ENCODE peak calls at places on chromosomes 5 and 9, in six cellular contexts. B is Calu3; Z is CD4-positive, alpha-beta T cell; Q is IMR-90; W is endothelial cell; D is mesothelial cell of epicardium. U is an unnamed sample.

GRCh38 chr5:176818391-176819098 is 8.2 kb downstream of the UNC5A start:
- DNase-seq in B (peak; percentile 82), D (no peak), W (no peak), Z (no peak), Q (no peak), U (no peak)

GRCh38 chr9:76766126-76766525 is 1.9 kb downstream of the PCA3 start:
- DNase-seq in B (no peak), Q (no peak), Z (no peak), D (no peak), W (no peak), U (no peak)

GRCh38 chr5:78504726-78505431 is 143.7 kb downstream of the LHFPL2 start:
- DNase-seq in D (peak; percentile 37), Q (peak; percentile 100), Z (no peak), W (no peak), B (peak; percentile 96), U (peak; percentile 27)

GRCh38 chr5:418681-419121 is 24.3 kb upstream of the EXOC3 start:
- DNase-seq in B (no peak), W (no peak), Z (no peak), D (no peak), Q (peak; percentile 61), U (no peak)

GRCh38 chr9:86944974-86945867 is 2.1 kb downstream of the GAS1 start:
- DNase-seq in Q (peak; percentile 39), W (peak; percentile 57), B (no peak), Z (no peak), D (peak; percentile 24), U (no peak)

GRCh38 chr5:103211858-103212500 is 46.6 kb upstream of the MACIR start:
- DNase-seq in W (no peak), Q (no peak), D (no peak), B (no peak), Z (no peak), U (no peak)

GRCh38 chr9:91127653-91128052 is 234.1 kb downstream of the AUH start:
- DNase-seq in D (no peak), B (no peak), Q (peak; percentile 77), W (no peak), Z (no peak), U (no peak)

GRCh38 chr5:150603491-150603890 is 37.0 kb upstream of the SYNPO start:
- DNase-seq in Z (no peak), Q (no peak), W (no peak), B (no peak), D (no peak), U (no peak)

GRCh38 chr5:91277093-91277626 is 106.0 kb downstream of the ARRDC3 start:
- DNase-seq in Z (no peak), D (no peak), Q (no peak), B (no peak), W (no peak), U (no peak)

DNA sequence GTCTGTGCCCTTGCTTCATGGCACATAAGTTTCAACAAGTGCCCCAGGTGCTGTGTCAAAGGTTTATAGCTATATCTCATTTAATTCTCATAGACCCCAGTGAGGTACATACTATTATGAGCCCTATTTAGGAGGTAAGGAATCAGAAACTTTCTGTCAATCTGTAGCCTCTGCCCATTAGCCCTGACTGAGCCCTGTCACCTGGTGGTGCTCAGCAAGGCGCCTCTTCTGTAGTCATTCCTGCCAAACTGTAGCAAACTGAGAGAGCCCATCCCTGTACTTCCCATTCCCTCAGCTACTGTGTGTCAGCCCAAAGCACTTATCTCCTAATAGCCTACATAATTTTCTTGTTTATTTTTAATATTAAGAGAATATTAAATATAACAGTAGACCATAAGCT is 46.5 kb upstream of the FOXI1 start:
- DNase-seq in D (no peak), Z (no peak), Q (no peak), B (no peak), W (no peak), U (no peak)
- TF ChIP-seq CTCF in D (no peak), Z (no peak), Q (no peak), B (no peak), W (no peak), U (no peak)

DNA sequence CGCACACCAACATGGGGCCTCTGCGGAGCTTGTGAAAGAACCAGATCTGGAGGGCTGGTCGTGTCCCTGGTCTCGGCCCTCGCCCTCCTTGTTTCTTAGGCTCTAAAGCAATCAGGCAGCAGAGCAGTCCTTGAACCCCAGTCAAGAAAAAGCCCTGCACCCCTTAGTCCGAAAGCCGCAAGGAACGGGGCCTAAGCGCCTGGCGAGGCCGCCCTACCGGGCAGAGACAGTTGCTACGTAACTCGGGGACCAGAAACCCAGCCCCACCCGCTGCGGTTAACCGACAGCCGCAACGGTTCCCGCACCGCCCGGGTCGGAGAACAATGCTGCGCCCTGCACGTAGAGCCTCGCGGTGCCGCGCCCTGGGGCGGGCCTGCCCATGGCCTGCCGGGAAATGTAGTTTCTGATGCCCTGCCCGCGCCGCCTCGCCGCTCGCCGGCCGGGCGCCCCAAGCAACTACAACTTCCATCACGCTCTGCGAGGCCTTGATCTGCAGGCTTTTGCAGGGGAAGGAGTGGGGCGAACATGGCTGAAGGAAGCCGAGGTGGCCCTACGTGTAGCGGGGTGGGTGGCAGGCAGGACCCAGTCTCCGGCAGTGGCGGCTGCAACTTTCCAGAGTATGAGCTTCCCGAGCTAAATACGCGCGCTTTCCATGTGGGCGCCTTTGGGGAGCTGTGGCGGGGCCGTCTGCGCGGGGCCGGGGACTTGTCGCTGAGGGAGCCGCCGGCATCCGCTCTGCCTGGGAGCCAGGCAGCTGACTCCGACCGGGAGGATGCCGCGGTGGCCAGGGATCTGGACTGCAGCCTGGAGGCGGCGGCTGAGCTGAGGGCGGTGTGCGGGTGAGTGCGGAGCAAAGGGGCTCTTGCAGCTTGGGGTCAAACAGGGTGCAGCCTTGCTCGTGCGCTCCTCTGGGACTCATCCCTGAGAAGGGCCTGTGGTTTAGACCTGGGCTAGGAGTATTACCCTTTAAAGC is at the start of gene SNAPC3:
- DNase-seq in Q (peak; percentile 93), W (peak; percentile 94), Z (peak; percentile 86), B (peak; percentile 90), D (peak; percentile 80), U (peak; percentile 87)
- TF ChIP-seq CTCF in Q (peak; percentile 1), W (no peak), Z (no peak), B (no peak), D (no peak), U (peak; percentile 6)

DNA sequence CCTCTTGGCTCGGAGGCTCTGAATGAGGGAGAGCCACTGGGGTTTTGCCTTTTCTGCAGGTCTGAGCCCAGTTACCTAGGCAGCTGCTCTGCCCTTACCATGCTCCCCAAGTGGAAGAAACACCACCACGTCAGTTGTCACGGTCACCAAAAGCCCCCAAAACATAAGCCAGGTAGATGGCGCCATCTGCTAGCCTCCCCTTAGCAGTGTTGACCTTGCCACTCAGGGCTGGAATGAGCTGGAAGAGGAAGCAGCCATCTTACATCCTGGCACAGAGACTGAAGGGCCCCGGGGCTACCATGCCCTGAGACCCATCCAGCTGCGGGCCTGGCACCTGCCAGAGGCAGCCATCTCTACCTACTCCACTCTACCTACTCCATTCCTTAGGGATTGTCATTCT is 7.4 kb downstream of the ZER1 start:
- DNase-seq in B (no peak), W (no peak), Z (no peak), D (no peak), Q (no peak), U (no peak)
- TF ChIP-seq CTCF in B (no peak), W (no peak), Z (no peak), D (no peak), Q (no peak), U (no peak)

GRCh38 chr9:116166713-116167112 is 13.1 kb downstream of the PAPPA start:
- DNase-seq in Z (no peak), Q (no peak), B (no peak), D (no peak), W (no peak), U (no peak)
- TF ChIP-seq CTCF in Z (no peak), Q (peak; percentile 31), B (no peak), D (no peak), W (peak; percentile 15), U (no peak)

GRCh38 chr9:124950050-124950718 is 9.3 kb upstream of the GOLGA1 start:
- DNase-seq in B (no peak), D (no peak), W (no peak), Z (no peak), Q (no peak), U (no peak)
- TF ChIP-seq CTCF in B (no peak), D (no peak), W (no peak), Z (no peak), Q (no peak), U (no peak)

GRCh38 chr5:108093186-108093585 is 288.7 kb downstream of the FBXL17 start:
- DNase-seq in W (no peak), Q (peak; percentile 47), Z (no peak), D (no peak), B (no peak), U (no peak)
- TF ChIP-seq CTCF in W (peak; percentile 65), Q (peak; percentile 54), Z (no peak), D (peak; percentile 40), B (peak; percentile 60), U (peak; percentile 67)